ENCODE peak calls at places on chromosomes 13 and 19, in nine cellular contexts. Y, T, Q, U, F, M, H, J and C are unnamed samples.

GRCh38 chr13:89153941-89154340 is 1482.8 kb downstream of the SLITRK5 start:
- DNase-seq in Y (no peak), T (no peak), Q (no peak), U (no peak), F (no peak), M (no peak), H (no peak), J (no peak), C (no peak)

GRCh38 chr13:73060251-73061160 is 1.7 kb downstream of the KLF5 start:
- DNase-seq in Y (peak), T (no peak), Q (no peak), U (no peak), F (no peak), M (no peak), H (no peak), J (no peak), C (no peak)

GRCh38 chr13:111667757-111668156 is 347.3 kb downstream of the TEX29 start:
- DNase-seq in Y (no peak), T (no peak), Q (no peak), U (no peak), F (no peak), M (no peak), H (no peak), J (no peak), C (no peak)

GRCh38 chr19:10762656-10763055 is 44.8 kb downstream of the DNM2 start:
- DNase-seq in Y (peak), T (no peak), Q (no peak), U (no peak), F (no peak), M (no peak), H (peak), J (peak), C (no peak)

GRCh38 chr19:45473366-45474190 is 5.8 kb downstream of the FOSB start:
- DNase-seq in Y (no peak), T (no peak), Q (no peak), U (no peak), F (no peak), M (no peak), H (no peak), J (no peak), C (no peak)

GRCh38 chr13:105969761-105970160 is 565.7 kb downstream of the EFNB2 start:
- DNase-seq in Y (no peak), T (no peak), Q (no peak), U (no peak), F (no peak), M (no peak), H (no peak), J (no peak), C (no peak)

GRCh38 chr13:41985788-41986508 is 25.0 kb upstream of the VWA8 start:
- DNase-seq in Y (no peak), T (no peak), Q (no peak), U (no peak), F (no peak), M (no peak), H (no peak), J (no peak), C (no peak)

GRCh38 chr19:30857388-30857787 is 485.2 kb downstream of the ZNF536 start:
- DNase-seq in Y (no peak), T (no peak), Q (no peak), U (no peak), F (no peak), M (no peak), H (no peak), J (no peak), C (no peak)

GRCh38 chr19:9324584-9324962 is 594 bp downstream of the ZNF559 start:
- DNase-seq in Y (no peak), T (no peak), Q (no peak), U (no peak), F (no peak), M (peak), H (no peak), J (no peak), C (no peak)

GRCh38 chr13:75687145-75687763 is 51.1 kb downstream of the LMO7 start:
- DNase-seq in Y (no peak), T (no peak), Q (no peak), U (no peak), F (peak), M (no peak), H (no peak), J (no peak), C (no peak)

GRCh38 chr19:19064098-19064722 is 416 bp downstream of the SLC25A42 start:
- DNase-seq in Y (no peak), T (no peak), Q (peak), U (no peak), F (no peak), M (no peak), H (peak), J (no peak), C (no peak)
- TF ChIP-seq CTCF in Y (no peak), T (no peak), Q (no peak), U (peak), F (peak), M (no peak), H (peak), J (peak), C (peak)

GRCh38 chr13:109768176-109768575 is 18.2 kb downstream of the IRS2 start:
- DNase-seq in Y (no peak), T (no peak), Q (no peak), U (no peak), F (no peak), M (no peak), H (no peak), J (no peak), C (no peak)
- TF ChIP-seq CTCF in Y (no peak), T (no peak), Q (no peak), U (no peak), F (no peak), M (no peak), H (no peak), J (no peak), C (no peak)

GRCh38 chr19:18543814-18544475 is 572 bp upstream of the FKBP8 start:
- DNase-seq in Y (peak), T (no peak), Q (peak), U (peak), F (peak), M (peak), H (peak), J (peak), C (peak)
- TF ChIP-seq CTCF in Y (no peak), T (no peak), Q (no peak), U (peak), F (peak), M (peak), H (no peak), J (no peak), C (no peak)

DNA sequence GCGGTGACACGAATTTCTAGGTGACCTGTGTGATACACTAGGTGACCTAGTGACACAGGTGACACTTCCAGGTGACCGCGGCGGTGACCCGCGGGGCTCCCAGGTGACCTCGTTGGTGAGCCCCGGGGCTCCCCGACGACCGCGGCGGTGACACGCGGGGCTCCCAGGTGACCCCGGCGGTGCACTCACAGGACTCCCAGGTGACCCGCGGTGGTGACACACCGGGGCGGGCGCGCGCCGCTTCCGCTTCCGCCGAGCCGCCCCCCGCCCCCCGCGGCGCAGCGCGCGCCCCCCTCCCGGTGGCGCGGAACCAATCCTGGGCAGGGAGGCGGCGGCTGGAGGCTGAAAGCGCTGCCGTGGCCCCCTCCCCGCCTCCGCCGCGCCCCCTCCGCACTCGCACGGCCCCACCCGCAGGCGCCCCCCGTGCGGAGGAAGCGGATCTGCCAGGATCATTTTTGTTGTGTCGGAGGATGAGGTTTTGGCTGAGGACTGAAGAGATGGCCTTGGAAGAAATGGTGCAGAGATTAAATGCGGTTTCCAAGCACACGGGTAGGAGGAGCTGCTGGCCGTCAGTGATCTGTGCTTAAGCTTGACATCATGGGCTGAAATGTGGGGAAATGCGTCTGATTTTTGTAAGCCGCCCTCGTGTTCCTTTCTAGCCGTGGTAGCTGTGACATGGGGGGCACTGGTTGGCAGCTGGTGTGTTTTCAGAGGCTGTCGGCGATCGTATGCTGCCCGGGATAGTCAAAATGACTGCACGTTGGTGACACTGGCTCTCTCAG is at the start of gene MCF2L:
- DNase-seq in Y (peak), T (no peak), Q (peak), U (no peak), F (peak), M (peak), H (peak), J (peak), C (peak)
- TF ChIP-seq CTCF in Y (no peak), T (no peak), Q (no peak), U (peak), F (peak), M (no peak), H (no peak), J (peak), C (peak)

DNA sequence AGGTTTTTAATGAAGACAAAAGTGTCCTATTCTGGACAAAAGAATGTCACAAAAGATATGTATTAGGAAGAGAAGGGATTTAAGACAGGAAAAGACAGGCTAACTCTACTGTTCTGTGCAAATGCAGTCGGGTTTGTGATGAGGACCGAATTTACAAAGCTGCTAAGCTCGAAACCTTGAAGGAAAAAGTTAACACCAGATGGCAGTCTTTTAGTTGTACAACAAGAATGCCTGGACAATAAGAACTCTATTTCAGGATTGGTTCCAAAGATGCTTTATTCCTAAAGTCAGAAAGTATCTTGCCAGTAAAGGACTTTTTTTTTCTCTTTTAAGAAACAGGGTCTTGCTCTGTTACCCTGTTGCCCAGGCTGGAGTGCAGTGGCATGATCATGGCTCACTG is 51.1 kb downstream of the HS6ST3 start:
- DNase-seq in Y (no peak), T (no peak), Q (no peak), U (no peak), F (peak), M (no peak), H (no peak), J (no peak), C (no peak)
- TF ChIP-seq CTCF in Y (no peak), T (no peak), Q (peak), U (peak), F (peak), M (no peak), H (no peak), J (peak), C (peak)

GRCh38 chr19:35153701-35154534 is 617 bp upstream of the FXYD5 start:
- DNase-seq in Y (no peak), T (no peak), Q (peak), U (peak), F (no peak), M (peak), H (peak), J (peak), C (peak)
- TF ChIP-seq CTCF in Y (peak), T (no peak), Q (peak), U (peak), F (peak), M (peak), H (peak), J (peak), C (peak)

DNA sequence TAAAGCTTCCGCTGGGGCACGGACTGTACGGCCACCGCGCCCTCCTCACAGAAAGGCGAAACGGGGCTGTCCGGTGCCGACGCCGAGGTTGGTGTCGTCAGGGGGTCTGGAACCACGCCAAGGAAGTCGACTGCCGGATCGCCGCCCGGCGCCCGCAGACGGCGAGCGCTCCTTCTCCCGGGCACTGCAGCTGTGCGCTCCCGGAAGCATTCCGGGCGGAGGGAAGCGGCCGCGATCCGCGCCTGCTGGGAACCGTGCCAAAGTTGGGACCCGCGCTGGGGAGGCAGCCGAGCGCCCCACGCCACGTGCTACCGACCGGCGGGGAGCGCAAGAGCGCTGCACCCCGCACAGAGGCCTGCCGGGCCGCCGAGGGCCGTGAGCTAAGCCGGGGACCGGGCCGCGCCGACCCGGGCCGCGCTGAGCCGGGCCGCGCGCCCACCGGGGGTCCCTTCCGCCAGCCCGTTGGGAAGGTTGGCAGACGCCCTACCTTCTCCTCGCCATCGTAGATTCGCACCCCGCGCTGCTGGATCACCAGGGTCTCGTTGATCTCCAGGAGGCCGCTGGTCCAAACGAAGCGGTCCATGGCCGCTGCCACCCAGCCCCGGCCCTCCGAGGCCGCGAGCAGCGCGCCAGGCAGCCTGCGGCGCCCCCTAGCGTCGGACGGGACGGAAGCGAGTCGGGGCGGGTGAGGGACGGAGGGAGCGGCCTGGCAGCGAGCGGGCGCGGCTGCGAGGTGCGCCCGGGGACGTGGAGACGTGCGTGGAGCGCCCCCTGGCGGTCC is at the start of gene VPS36:
- DNase-seq in Y (peak), T (peak), Q (peak), U (peak), F (peak), M (peak), H (peak), J (peak), C (peak)
- TF ChIP-seq CTCF in Y (peak), T (peak), Q (peak), U (peak), F (peak), M (peak), H (peak), J (peak), C (peak)

GRCh38 chr19:1616396-1616795 is 11.1 kb upstream of the UQCR11 start:
- DNase-seq in Y (no peak), T (no peak), Q (no peak), U (no peak), F (no peak), M (no peak), H (no peak), J (no peak), C (no peak)

GRCh38 chr19:1616875-1617274 is 11.6 kb upstream of the UQCR11 start:
- DNase-seq in Y (no peak), T (no peak), Q (no peak), U (no peak), F (no peak), M (peak), H (no peak), J (no peak), C (no peak)

GRCh38 chr19:1619703-1620102 is 14.4 kb upstream of the UQCR11 start:
- DNase-seq in Y (no peak), T (no peak), Q (no peak), U (no peak), F (no peak), M (no peak), H (no peak), J (no peak), C (no peak)

GRCh38 chr19:1619094-1619439 is 13.8 kb upstream of the UQCR11 start:
- DNase-seq in Y (no peak), T (no peak), Q (no peak), U (no peak), F (no peak), M (peak), H (no peak), J (no peak), C (no peak)

DNA sequence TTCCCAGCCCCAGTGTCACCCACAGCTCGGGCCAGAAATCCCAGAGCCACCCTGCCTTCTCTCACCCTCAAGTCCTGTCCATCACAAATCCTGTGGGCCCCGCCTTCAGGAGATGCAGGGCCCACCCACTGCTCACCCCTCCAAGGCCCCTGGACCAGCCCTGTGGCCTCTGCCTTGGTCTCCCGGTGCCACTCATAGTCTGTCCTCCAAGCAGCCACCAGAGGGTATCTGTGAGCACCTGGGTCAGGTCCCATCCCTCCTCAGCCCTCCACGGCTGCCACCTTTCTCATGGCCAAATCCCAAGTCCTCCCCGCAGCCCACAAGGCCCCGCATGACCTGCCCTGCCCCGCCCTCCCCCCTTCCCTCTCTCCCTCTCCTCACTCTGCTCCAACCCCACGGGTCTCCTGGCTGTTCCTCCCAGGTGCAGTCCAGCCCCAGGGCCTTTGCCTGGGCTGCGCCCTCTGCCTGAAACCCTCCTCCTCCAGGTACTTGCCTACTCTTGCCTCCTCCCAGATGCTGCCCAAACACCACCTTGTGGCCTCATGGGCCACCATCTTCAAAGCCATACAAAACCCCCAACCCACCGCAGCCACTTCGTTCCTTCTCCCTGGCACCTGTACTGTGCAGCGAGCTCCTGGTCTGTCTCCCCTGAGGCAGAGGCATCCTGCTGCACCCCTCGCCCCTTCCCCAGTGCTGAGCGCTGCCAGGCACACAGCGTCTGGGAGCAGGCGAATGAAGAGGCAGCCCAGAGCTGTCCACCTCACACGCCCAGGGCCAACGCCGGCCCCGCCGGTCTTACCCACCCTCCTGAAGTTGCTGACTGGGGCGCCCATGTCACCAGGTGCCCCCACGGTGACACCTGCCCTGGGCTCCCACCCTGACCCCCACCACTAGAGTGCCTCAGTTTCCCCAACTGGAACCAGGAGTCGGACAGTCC is 13.2 kb upstream of the UQCR11 start:
- DNase-seq in Y (no peak), T (no peak), Q (peak), U (peak), F (peak), M (peak), H (no peak), J (peak), C (peak)
- TF ChIP-seq CTCF in Y (peak), T (no peak), Q (peak), U (peak), F (peak), M (peak), H (no peak), J (peak), C (peak)